ENCODE peak calls at places on chromosome 11, in ten cellular contexts. F is esophagus muscularis mucosa; R is mammary epithelial cell; P is uterus; S is CD8-positive, alpha-beta T cell; B is DND-41; I is right lobe of liver; X is neural progenitor cell; V is PC-3; L is naive thymus-derived CD4-positive, alpha-beta T cell. A is an unnamed sample.

GRCh38 chr11:4140067-4140636 is 45.6 kb downstream of the RRM1 start:
- DNase-seq in F (no peak), R (no peak), P (no peak), S (no peak), B (no peak), I (no peak), X (no peak), V (no peak), L (no peak), A (no peak)

GRCh38 chr11:108766596-108767173 is 101.8 kb downstream of the DDX10 start:
- DNase-seq in F (no peak), R (no peak), P (no peak), S (no peak), B (no peak), I (no peak), X (no peak), V (no peak), L (no peak), A (no peak)

GRCh38 chr11:96162816-96163499 is 180.0 kb downstream of the MAML2 start:
- DNase-seq in F (no peak), R (peak; percentile 29), P (peak; percentile 38), S (no peak), B (no peak), I (no peak), X (no peak), V (peak; percentile 63), L (no peak), A (no peak)

GRCh38 chr11:34890812-34891211 is 25.4 kb downstream of the APIP start:
- DNase-seq in F (no peak), R (peak; percentile 21), P (no peak), S (no peak), B (no peak), I (no peak), X (peak; percentile 59), V (peak; percentile 78), L (no peak), A (peak; percentile 34)

GRCh38 chr11:106344392-106344791 is 266.9 kb downstream of the AASDHPPT start:
- DNase-seq in F (no peak), R (peak; percentile 5), P (no peak), S (no peak), B (no peak), I (no peak), X (no peak), V (no peak), L (no peak), A (no peak)

GRCh38 chr11:120142072-120142423 is 4.1 kb upstream of the TRIM29 start:
- DNase-seq in F (no peak), R (no peak), P (no peak), S (no peak), B (no peak), I (no peak), X (no peak), V (no peak), L (no peak), A (no peak)

GRCh38 chr11:115676768-115677167 is 172.6 kb upstream of the CADM1 start:
- DNase-seq in F (no peak), R (peak; percentile 8), P (no peak), S (no peak), B (no peak), I (no peak), X (no peak), V (no peak), L (no peak), A (no peak)

GRCh38 chr11:110428956-110429613 is 663 bp upstream of the FDX1 start:
- DNase-seq in F (no peak), R (no peak), P (no peak), S (no peak), B (no peak), I (no peak), X (no peak), V (no peak), L (peak; percentile 23), A (no peak)

GRCh38 chr11:96567667-96568066 is 177.9 kb downstream of the JRKL start:
- DNase-seq in F (no peak), R (no peak), P (no peak), S (no peak), B (no peak), I (no peak), X (no peak), V (no peak), L (no peak), A (no peak)

GRCh38 chr11:18794956-18795355 is 3.4 kb upstream of the PTPN5 start:
- DNase-seq in F (no peak), R (no peak), P (no peak), S (no peak), B (no peak), I (no peak), X (no peak), V (no peak), L (no peak), A (no peak)

GRCh38 chr11:18792066-18792591 is 531 bp upstream of the PTPN5 start:
- DNase-seq in F (no peak), R (peak; percentile 8), P (no peak), S (no peak), B (no peak), I (no peak), X (no peak), V (no peak), L (no peak), A (no peak)

GRCh38 chr11:18790820-18791174 is 801 bp downstream of the PTPN5 start:
- DNase-seq in F (no peak), R (no peak), P (no peak), S (no peak), B (no peak), I (no peak), X (no peak), V (no peak), L (no peak), A (no peak)

GRCh38 chr11:18791175-18792065 is at the start of gene PTPN5:
- DNase-seq in F (no peak), R (peak; percentile 14), P (no peak), S (no peak), B (no peak), I (no peak), X (peak; percentile 83), V (no peak), L (no peak), A (no peak)

GRCh38 chr11:18792827-18793226 is 1.2 kb upstream of the PTPN5 start:
- DNase-seq in F (no peak), R (no peak), P (no peak), S (no peak), B (no peak), I (no peak), X (no peak), V (no peak), L (no peak), A (no peak)
- H3K27me3 ChIP-seq in F (peaks cover 5% of the 10 kb centered on the region), R (peaks cover 29% of the 10 kb centered on the region), P (no peaks in the 10 kb centered on the region), S (peaks cover 4% of the 10 kb centered on the region), B (peaks cover 15% of the 10 kb centered on the region), I (no peaks in the 10 kb centered on the region), X (peaks cover 93% of the 10 kb centered on the region), V (peaks cover 41% of the 10 kb centered on the region), L (no peaks in the 10 kb centered on the region), A (peaks cover 13% of the 10 kb centered on the region)

GRCh38 chr11:125588505-125588904 is 4.1 kb upstream of the STT3A start:
- DNase-seq in F (no peak), R (no peak), P (no peak), S (no peak), B (no peak), I (no peak), X (no peak), V (peak; percentile 55), L (no peak), A (no peak)

GRCh38 chr11:125591659-125592304 is 870 bp upstream of the STT3A start:
- DNase-seq in F (no peak), R (peak; percentile 45), P (peak; percentile 43), S (peak; percentile 46), B (peak; percentile 46), I (peak; percentile 46), X (peak; percentile 79), V (peak; percentile 40), L (no peak), A (peak; percentile 18)

GRCh38 chr11:125594958-125595357 is 2.3 kb downstream of the STT3A start:
- DNase-seq in F (no peak), R (no peak), P (no peak), S (no peak), B (no peak), I (no peak), X (no peak), V (no peak), L (no peak), A (no peak)

GRCh38 chr11:125592305-125593112 is at the start of gene STT3A:
- DNase-seq in F (peak; percentile 100), R (peak; percentile 100), P (peak; percentile 100), S (peak; percentile 97), B (peak; percentile 99), I (peak; percentile 99), X (peak; percentile 99), V (peak; percentile 100), L (peak; percentile 99), A (peak; percentile 99)

DNA sequence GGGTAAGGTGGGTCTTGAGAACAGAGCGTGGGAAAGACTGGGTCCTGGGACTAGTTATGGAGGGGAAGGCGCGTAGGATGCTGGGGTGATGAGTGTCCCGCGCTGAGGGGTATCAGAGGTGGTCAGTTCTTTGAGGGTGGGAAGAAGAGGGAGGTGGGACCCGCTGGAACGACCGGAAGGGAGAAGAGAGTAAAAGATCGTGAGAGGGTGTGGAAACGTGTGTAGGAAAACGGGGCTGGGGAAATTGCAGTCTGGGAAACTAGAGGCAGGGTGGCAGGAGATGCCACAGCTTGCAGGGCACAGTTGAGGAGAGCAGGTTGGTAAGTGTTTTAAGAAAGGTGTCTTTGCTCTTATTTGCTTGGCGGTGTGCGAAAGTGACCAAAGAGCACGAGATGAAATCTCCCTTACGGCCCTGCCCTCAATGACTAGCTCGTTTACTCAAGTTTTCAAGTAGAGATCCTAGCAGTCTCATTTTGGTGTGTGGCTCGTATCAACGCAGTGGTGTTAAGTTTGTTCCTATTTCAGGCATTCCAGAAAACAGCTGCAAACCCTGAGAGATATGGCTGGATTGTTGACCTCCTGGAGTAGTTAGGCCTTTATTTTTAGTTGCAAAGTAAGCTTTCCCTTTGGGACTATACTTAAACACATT is 585 bp downstream of the STT3A start:
- DNase-seq in F (no peak), R (peak; percentile 52), P (no peak), S (no peak), B (no peak), I (no peak), X (no peak), V (peak; percentile 35), L (no peak), A (peak; percentile 25)
- H3K4me1 ChIP-seq in F (peaks cover 30% of the 10 kb centered on the region), R (peaks cover 11% of the 10 kb centered on the region), P (no peaks in the 10 kb centered on the region), S (peaks cover 15% of the 10 kb centered on the region), B (peaks cover 35% of the 10 kb centered on the region), I (no peaks in the 10 kb centered on the region), X (peaks cover 12% of the 10 kb centered on the region), V (peaks cover 27% of the 10 kb centered on the region), L (peaks cover 13% of the 10 kb centered on the region), A (peaks cover 18% of the 10 kb centered on the region)

GRCh38 chr11:126604461-126604860 is 249.0 kb downstream of the ST3GAL4 start:
- DNase-seq in F (no peak), R (no peak), P (no peak), S (no peak), B (no peak), I (no peak), X (no peak), V (no peak), L (no peak), A (no peak)
- H3K27me3 ChIP-seq in F (no peaks in the 10 kb centered on the region), R (no peaks in the 10 kb centered on the region), P (no peaks in the 10 kb centered on the region), S (no peaks in the 10 kb centered on the region), B (peaks cover 23% of the 10 kb centered on the region), I (no peaks in the 10 kb centered on the region), X (peaks cover 41% of the 10 kb centered on the region), V (peaks cover 92% of the 10 kb centered on the region), L (no peaks in the 10 kb centered on the region), A (no peaks in the 10 kb centered on the region)

GRCh38 chr11:68335693-68336092 is 23.3 kb downstream of the LRP5 start:
- DNase-seq in F (no peak), R (no peak), P (no peak), S (no peak), B (no peak), I (no peak), X (no peak), V (no peak), L (no peak), A (no peak)
- H3K4me1 ChIP-seq in F (peaks cover 83% of the 10 kb centered on the region), R (peaks cover 23% of the 10 kb centered on the region), P (peaks cover 15% of the 10 kb centered on the region), S (peaks cover 44% of the 10 kb centered on the region), B (peaks cover 12% of the 10 kb centered on the region), I (peaks cover 3% of the 10 kb centered on the region), X (peaks cover 23% of the 10 kb centered on the region), V (peaks cover 7% of the 10 kb centered on the region), L (peaks cover 45% of the 10 kb centered on the region), A (peaks cover 51% of the 10 kb centered on the region)

A was measured in CD4-positive, CD25-positive, alpha-beta regulatory T cell.